ENCODE peak calls at places on chromosomes 12 and 14, in four cellular contexts. C, L, N and S are unnamed samples.

GRCh38 chr12:53791735-53792326 is 40.1 kb upstream of the CISTR start:
- DNase-seq in C (no peak), N (peak; percentile 49), L (no peak), S (peak; percentile 62)

GRCh38 chr12:76890407-76891143 is 11.8 kb upstream of the CSRP2 start:
- DNase-seq in N (no peak), C (no peak), L (no peak), S (no peak)

GRCh38 chr14:60249321-60250251 is 565 bp downstream of the PPM1A start:
- DNase-seq in C (no peak), L (peak; percentile 58), N (peak; percentile 82), S (peak; percentile 79)

GRCh38 chr12:2358986-2359658 is 306.3 kb downstream of the CACNA1C start:
- DNase-seq in C (no peak), N (no peak), L (no peak), S (no peak)

GRCh38 chr12:83506841-83507240 is 820.1 kb downstream of the TMTC2 start:
- DNase-seq in N (no peak), C (no peak), L (no peak), S (no peak)

GRCh38 chr12:6284273-6284672 is 26.2 kb upstream of the PLEKHG6 start:
- DNase-seq in N (no peak), C (no peak), L (no peak), S (no peak)

GRCh38 chr14:90384543-90384911 is 12.3 kb upstream of the CALM1 start:
- DNase-seq in L (no peak), C (no peak), N (no peak), S (no peak)

GRCh38 chr14:50425816-50426215 is 29.1 kb upstream of the CDKL1 start:
- DNase-seq in N (no peak), L (no peak), C (no peak), S (no peak)

GRCh38 chr14:96501383-96501745 is 818 bp upstream of the PAPOLA start:
- DNase-seq in C (no peak), L (no peak), N (no peak), S (no peak)

GRCh38 chr14:91405724-91406435 is 11.7 kb downstream of the CCDC88C start:
- DNase-seq in N (no peak), L (no peak), C (no peak), S (no peak)

GRCh38 chr12:104622942-104623341 is 166.2 kb downstream of the CHST11 start:
- DNase-seq in L (no peak), N (no peak), C (no peak), S (peak; percentile 40)
- TF ChIP-seq CREM in L (no peak), N (no peak), C (no peak), S (no peak)

GRCh38 chr14:54087376-54087775 is 130.8 kb upstream of the BMP4 start:
- DNase-seq in L (no peak), N (no peak), C (no peak), S (no peak)

GRCh38 chr14:54088271-54088670 is 131.6 kb upstream of the BMP4 start:
- DNase-seq in C (no peak), L (peak; percentile 46), N (no peak), S (no peak)

GRCh38 chr14:54085137-54085810 is 128.6 kb upstream of the BMP4 start:
- DNase-seq in L (peak; percentile 47), C (no peak), N (no peak), S (no peak)

GRCh38 chr14:54085841-54086240 is 129.2 kb upstream of the BMP4 start:
- DNase-seq in C (no peak), L (no peak), N (no peak), S (no peak)

DNA sequence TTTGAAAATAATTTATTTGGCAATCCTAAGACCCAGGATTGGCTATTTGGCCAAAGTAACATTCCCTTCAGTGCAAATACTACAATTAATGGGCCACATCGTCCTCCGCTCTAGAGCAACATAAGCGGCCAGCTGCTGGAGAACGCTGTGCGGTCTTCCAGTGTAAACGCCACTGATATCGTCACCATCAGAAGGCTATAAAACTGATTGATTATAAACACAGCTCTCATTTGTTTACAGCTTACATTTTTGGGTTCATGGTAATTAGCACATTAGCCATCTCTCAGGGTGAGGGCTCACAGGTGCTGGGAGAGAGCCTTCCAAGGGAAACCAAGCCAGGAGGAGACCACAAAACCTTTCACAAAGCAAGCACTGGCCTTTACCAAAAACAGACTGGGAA is 130.2 kb upstream of the BMP4 start:
- DNase-seq in N (no peak), L (no peak), C (no peak), S (no peak)
- TF ChIP-seq CREM in N (no peak), L (no peak), C (no peak), S (no peak)

DNA sequence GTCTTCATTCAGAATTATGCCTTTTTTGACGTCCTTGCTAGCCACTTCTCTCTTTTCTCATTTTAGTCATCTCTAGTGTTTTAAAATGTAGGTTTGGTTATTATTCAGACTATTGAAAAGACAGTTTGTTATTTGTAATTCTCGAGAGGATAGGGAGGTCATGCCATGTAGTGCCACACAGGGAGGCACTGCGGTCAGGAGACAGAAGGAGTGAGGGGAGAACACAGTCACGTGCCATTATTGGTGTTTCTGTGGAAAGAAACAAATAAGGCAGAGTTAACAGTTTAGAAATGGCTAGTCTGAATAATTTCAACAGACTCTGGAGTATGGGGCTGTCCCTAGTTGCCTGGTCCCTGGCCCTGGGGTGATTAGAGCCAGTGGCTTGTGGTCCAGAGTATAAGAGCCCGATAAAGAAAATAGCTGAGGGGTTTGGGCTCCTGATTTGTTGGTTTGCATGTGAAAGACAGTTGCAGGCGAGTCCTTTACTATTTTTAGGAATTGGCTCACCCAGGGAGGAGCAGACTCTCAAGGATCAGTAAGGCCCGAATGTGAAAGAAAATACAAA is 278.1 kb upstream of the SEL1L start:
- DNase-seq in N (no peak), L (no peak), C (no peak), S (no peak)
- TF ChIP-seq CREM in N (no peak), L (no peak), C (no peak), S (no peak)

GRCh38 chr12:62917939-62918338 is 17.0 kb downstream of the PPM1H start:
- DNase-seq in C (no peak), L (no peak), N (no peak), S (no peak)

GRCh38 chr12:62924084-62924483 is 10.9 kb downstream of the PPM1H start:
- DNase-seq in N (no peak), L (no peak), C (no peak), S (no peak)

GRCh38 chr12:62917066-62917465 is 17.9 kb downstream of the PPM1H start:
- DNase-seq in N (no peak), L (no peak), C (no peak), S (no peak)

GRCh38 chr12:62922539-62922938 is 12.4 kb downstream of the PPM1H start:
- DNase-seq in C (no peak), N (no peak), L (no peak), S (no peak)

GRCh38 chr12:62919827-62920226 is 15.1 kb downstream of the PPM1H start:
- DNase-seq in C (no peak), L (no peak), N (no peak), S (no peak)
- TF ChIP-seq CREM in C (no peak), L (no peak), N (no peak), S (no peak)

DNA sequence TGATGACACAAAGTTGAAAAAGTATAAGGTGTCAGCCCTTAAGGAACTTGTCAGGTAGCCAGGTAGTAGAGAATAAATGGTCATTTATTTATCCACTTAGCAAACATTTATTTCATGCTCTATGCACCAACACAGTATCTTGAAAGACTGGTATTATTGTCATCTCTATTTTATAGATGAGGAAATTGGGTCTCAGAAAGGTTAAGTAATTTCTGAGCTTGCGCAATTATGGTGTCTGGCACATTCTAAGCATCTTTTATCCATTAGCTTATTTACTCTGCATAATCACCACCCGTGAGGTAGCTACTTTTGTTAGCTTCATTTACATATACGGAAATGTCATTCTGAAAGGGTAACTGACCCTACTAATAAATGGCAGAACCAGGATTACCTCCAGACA is 2.5 kb upstream of the UTP20 start:
- DNase-seq in C (no peak), N (no peak), L (no peak), S (no peak)
- TF ChIP-seq CREM in C (no peak), N (no peak), L (no peak), S (no peak)

DNA sequence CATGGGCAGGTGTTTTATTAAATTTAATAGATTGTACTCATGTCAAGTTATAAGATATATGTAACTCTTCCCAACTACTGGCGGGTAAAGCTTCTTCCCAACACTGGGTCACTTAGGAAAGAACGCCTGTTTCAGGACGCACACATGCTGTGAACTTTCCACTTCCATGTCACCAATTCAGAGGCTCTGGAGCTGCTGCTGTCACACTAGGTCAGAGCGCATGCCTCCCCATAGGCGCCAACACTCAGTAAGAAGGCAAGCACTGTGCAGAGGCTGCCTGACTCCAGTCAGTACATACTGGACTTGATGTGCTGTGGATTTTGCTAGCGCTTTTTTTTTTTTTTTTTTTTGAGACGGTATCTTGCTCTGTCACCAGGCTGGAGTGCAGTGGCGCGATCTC is 17.2 kb downstream of the SLC15A4 start:
- DNase-seq in C (no peak), L (no peak), N (no peak), S (no peak)
- TF ChIP-seq CREM in C (no peak), L (no peak), N (no peak), S (no peak)

GRCh38 chr12:71731439-71732356 is 23.0 kb upstream of the RAB21 start:
- DNase-seq in L (peak; percentile 79), C (no peak), N (peak; percentile 63), S (peak; percentile 42)
- TF ChIP-seq CREM in L (no peak), C (no peak), N (no peak), S (no peak)

DNA sequence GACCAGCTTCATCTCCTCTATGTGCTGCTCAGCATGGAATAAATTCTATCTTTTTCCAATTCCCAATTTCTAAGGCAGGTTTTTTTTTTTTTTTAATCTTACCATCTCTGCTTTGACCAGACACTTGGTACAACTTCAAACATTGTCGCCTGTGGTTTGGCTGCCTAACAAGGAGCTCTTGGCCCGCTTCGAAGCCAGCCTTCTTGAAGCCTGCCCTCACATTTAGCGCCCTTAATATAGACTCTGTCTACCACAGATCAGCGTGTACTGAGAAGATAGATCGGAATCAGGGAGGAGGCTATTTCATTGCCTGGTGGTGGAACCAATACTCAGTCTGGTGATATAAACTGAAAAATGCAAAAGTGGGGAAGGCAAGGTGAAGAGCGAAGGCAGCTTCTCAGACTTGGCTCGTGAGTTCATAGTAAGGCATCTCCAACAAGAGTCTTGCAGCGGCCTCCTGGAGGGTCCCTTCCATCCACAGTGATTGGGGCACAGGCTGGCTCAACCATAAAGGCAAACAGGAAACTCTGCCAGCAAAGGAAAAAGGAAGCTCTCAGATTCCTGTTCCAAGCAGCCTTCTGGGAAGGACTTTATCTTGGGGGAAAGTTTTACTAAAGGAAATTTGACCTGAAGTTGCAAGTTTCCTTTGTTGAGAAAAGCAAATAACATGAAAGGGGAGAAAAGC is 103.2 kb upstream of the BCL2L14 start:
- DNase-seq in N (no peak), C (no peak), L (no peak), S (no peak)
- TF ChIP-seq CREM in N (no peak), C (no peak), L (no peak), S (no peak)

GRCh38 chr14:78700236-78700635 is 530.1 kb downstream of the NRXN3 start:
- DNase-seq in N (no peak), C (no peak), L (no peak), S (no peak)
- TF ChIP-seq CREM in N (no peak), C (no peak), L (no peak), S (no peak)

GRCh38 chr12:65923228-65923627 is 98.9 kb downstream of the HMGA2 start:
- DNase-seq in L (no peak), C (no peak), N (no peak), S (no peak)
- TF ChIP-seq CREM in L (no peak), C (no peak), N (no peak), S (no peak)